ENCODE peak calls at places on chromosomes 5 and 9, in four cellular contexts. One of them, this sample, is unnamed. For H3K4me1 and H3K36me3, the result is how much of the 10 kb centered on the place peaks cover.

GRCh38 chr9:137575382-137575724 is 3.4 kb downstream of the DPH7 start:
- DNase-seq in neural progenitor cell: no peak
- DNase-seq in HCT116: no peak
- DNase-seq in cardiac muscle cell: no peak
- DNase-seq in this sample: no peak

GRCh38 chr9:127518091-127518856 is 67.0 kb downstream of the LRSAM1 start:
- DNase-seq in neural progenitor cell: no peak
- DNase-seq in cardiac muscle cell: no peak
- DNase-seq in HCT116: no peak
- DNase-seq in this sample: no peak

GRCh38 chr9:84756156-84756555 is 86.6 kb downstream of the NTRK2 start:
- DNase-seq in neural progenitor cell: no peak
- DNase-seq in cardiac muscle cell: no peak
- DNase-seq in HCT116: no peak
- DNase-seq in this sample: no peak

GRCh38 chr5:81631124-81631523 is 119.8 kb downstream of the SSBP2 start:
- DNase-seq in HCT116: no peak
- DNase-seq in cardiac muscle cell: no peak
- DNase-seq in neural progenitor cell: no peak
- DNase-seq in this sample: no peak

GRCh38 chr5:145471831-145472616 is 363.1 kb downstream of the PRELID2 start:
- DNase-seq in neural progenitor cell: peak
- DNase-seq in HCT116: no peak
- DNase-seq in cardiac muscle cell: peak
- DNase-seq in this sample: peak

GRCh38 chr5:172747471-172747870 is 23.5 kb downstream of the DUSP1 start:
- DNase-seq in neural progenitor cell: no peak
- DNase-seq in HCT116: no peak
- DNase-seq in cardiac muscle cell: no peak
- DNase-seq in this sample: no peak

GRCh38 chr9:80885894-80886293 is 803.5 kb downstream of the TLE1 start:
- DNase-seq in neural progenitor cell: peak
- DNase-seq in cardiac muscle cell: no peak
- DNase-seq in HCT116: no peak
- DNase-seq in this sample: peak

GRCh38 chr5:174571662-174572397 is 152.6 kb upstream of the MSX2 start:
- DNase-seq in HCT116: peak
- DNase-seq in cardiac muscle cell: peak
- DNase-seq in neural progenitor cell: peak
- DNase-seq in this sample: peak

GRCh38 chr9:8451146-8451545 is 651.6 kb upstream of the DMAC1 start:
- DNase-seq in cardiac muscle cell: no peak
- DNase-seq in neural progenitor cell: no peak
- DNase-seq in HCT116: no peak
- DNase-seq in this sample: no peak

GRCh38 chr5:147479949-147480348 is 29.9 kb downstream of the DPYSL3 start:
- DNase-seq in cardiac muscle cell: no peak
- DNase-seq in neural progenitor cell: peak
- DNase-seq in HCT116: no peak
- DNase-seq in this sample: no peak

GRCh38 chr5:2223303-2223702 is 340.6 kb upstream of the IRX4 start:
- DNase-seq in HCT116: no peak
- DNase-seq in cardiac muscle cell: no peak
- DNase-seq in neural progenitor cell: no peak
- DNase-seq in this sample: no peak

GRCh38 chr9:12719431-12719830 is 26.2 kb downstream of the TYRP1 start:
- DNase-seq in neural progenitor cell: peak
- DNase-seq in HCT116: peak
- DNase-seq in cardiac muscle cell: peak
- DNase-seq in this sample: no peak

GRCh38 chr9:136328011-136328621 is 777 bp downstream of the GPSM1 start:
- DNase-seq in neural progenitor cell: no peak
- DNase-seq in HCT116: no peak
- DNase-seq in cardiac muscle cell: peak
- DNase-seq in this sample: no peak

GRCh38 chr9:90905079-90905478 is 103.5 kb downstream of the SYK start:
- DNase-seq in cardiac muscle cell: no peak
- DNase-seq in neural progenitor cell: no peak
- DNase-seq in HCT116: no peak
- DNase-seq in this sample: peak

GRCh38 chr5:67059747-67060490 is 136.7 kb downstream of the CD180 start:
- DNase-seq in neural progenitor cell: no peak
- DNase-seq in cardiac muscle cell: no peak
- DNase-seq in HCT116: no peak
- DNase-seq in this sample: no peak

GRCh38 chr5:157324237-157324636 is 58.3 kb downstream of the CYFIP2 start:
- DNase-seq in cardiac muscle cell: no peak
- DNase-seq in neural progenitor cell: no peak
- DNase-seq in HCT116: no peak
- DNase-seq in this sample: peak

GRCh38 chr5:16740046-16740445 is 123.2 kb upstream of the RETREG1 start:
- DNase-seq in neural progenitor cell: peak
- DNase-seq in cardiac muscle cell: no peak
- DNase-seq in HCT116: no peak
- DNase-seq in this sample: peak

GRCh38 chr5:104754311-104754995 is 1191.9 kb upstream of the NUDT12 start:
- DNase-seq in cardiac muscle cell: no peak
- DNase-seq in HCT116: no peak
- DNase-seq in neural progenitor cell: no peak
- DNase-seq in this sample: no peak

GRCh38 chr5:169350016-169350415 is 49.1 kb upstream of the SLIT3 start:
- DNase-seq in cardiac muscle cell: no peak
- DNase-seq in neural progenitor cell: no peak
- DNase-seq in HCT116: no peak
- DNase-seq in this sample: no peak

GRCh38 chr9:22169243-22169642 is 160.1 kb upstream of the CDKN2B start:
- DNase-seq in cardiac muscle cell: no peak
- DNase-seq in HCT116: no peak
- DNase-seq in neural progenitor cell: no peak
- DNase-seq in this sample: no peak

GRCh38 chr5:160434022-160434531 is 12.4 kb downstream of the PTTG1 start:
- DNase-seq in HCT116: no peak
- DNase-seq in cardiac muscle cell: peak
- DNase-seq in neural progenitor cell: peak
- DNase-seq in this sample: peak

GRCh38 chr9:31597977-31598376 is 786.5 kb upstream of the ACO1 start:
- DNase-seq in neural progenitor cell: no peak
- DNase-seq in HCT116: peak
- DNase-seq in cardiac muscle cell: no peak
- DNase-seq in this sample: no peak

GRCh38 chr9:79352322-79352721 is 219.4 kb upstream of the TLE4 start:
- DNase-seq in neural progenitor cell: no peak
- DNase-seq in cardiac muscle cell: no peak
- DNase-seq in HCT116: no peak
- DNase-seq in this sample: no peak

GRCh38 chr5:96968074-96968473 is 32.2 kb downstream of the LNPEP start:
- DNase-seq in cardiac muscle cell: no peak
- DNase-seq in neural progenitor cell: no peak
- DNase-seq in HCT116: peak
- DNase-seq in this sample: no peak

DNA sequence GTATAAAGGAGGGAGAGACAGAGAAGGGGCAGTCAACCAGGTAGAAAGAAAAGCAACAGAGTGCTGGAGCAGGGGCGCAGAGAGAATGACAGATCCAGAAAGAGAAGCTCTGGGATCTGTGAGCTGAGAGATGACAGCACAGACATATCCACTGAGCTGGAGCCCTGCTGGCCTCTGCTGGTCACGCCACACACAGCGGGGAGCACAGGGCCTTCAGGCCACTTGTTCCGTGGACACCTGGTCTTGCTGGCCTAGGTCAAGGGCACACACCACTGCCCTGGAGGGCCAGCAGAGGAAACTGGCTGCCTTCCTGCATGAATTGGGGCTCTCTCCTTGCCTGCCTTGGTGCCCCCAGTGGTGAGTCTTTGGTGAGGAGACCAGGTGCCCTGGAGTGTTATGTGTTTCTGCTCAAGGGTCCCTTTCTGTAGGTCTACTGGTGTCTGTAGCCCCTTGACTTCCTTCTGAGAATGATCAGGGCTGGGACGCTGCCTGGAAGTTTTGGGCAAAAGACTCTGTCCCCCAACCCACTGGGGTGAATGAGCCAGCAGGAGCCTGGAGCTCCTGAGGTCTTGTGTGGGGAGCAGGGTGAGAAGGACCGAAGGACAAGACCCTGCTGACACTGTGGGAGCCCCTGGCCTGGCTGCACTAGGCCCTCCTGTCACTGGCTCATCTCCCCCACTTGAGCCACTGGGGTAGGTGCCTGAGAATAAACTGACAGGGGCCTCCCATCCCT is 59.2 kb upstream of the ADAMTS2 start:
- DNase-seq in neural progenitor cell: no peak
- DNase-seq in HCT116: no peak
- DNase-seq in cardiac muscle cell: peak
- DNase-seq in this sample: peak
- H3K4me3 ChIP-seq in neural progenitor cell: no peak
- H3K4me3 ChIP-seq in HCT116: no peak
- H3K4me3 ChIP-seq in cardiac muscle cell: no peak
- H3K4me3 ChIP-seq in this sample: no peak

DNA sequence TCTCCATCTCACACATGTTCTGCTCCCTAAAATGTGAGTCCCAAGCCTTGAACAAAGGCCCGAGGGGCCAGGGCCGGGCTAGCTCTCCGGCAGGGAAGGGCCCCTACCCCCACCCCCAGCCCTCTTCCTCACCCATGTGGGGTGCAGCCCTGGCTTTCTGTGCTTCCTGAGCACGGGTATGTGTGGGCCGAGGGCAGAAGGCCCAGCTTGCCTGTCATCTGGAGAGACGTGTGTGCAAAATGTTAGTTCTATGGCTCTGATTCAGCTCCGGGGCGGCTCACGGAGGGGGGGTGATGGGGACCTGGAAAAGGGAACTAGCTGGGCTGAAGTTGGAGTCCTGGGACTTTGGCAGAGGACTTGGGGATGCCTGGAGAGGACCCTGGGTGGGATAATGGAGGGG is 90.3 kb upstream of the ARAP3 start:
- DNase-seq in HCT116: no peak
- DNase-seq in neural progenitor cell: no peak
- DNase-seq in cardiac muscle cell: no peak
- DNase-seq in this sample: no peak
- H3K4me1 ChIP-seq in HCT116: under half
- H3K4me1 ChIP-seq in neural progenitor cell: under half
- H3K4me1 ChIP-seq in cardiac muscle cell: under half
- H3K4me1 ChIP-seq in this sample: under half

DNA sequence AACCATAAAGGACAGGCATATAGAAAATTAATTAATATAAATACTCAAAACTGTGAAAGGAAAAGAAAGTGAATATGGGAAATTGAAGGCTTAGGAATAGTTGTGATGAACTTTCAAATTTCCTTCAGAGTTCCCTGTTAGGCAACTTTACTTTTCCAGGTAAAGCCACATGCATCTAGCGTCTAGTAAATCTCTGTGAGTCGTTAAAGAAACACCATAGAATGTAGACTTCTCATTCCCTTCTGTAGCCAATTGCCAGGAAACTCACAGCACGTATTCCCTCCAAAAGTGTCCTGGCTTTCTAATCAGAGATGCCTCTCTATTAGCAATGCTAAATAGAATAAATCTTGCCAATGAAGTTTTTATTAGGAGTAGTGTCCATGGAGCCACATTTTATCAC is 438.7 kb downstream of the CSNK1G3 start:
- DNase-seq in cardiac muscle cell: no peak
- DNase-seq in HCT116: no peak
- DNase-seq in neural progenitor cell: no peak
- DNase-seq in this sample: no peak
- H3K36me3 ChIP-seq in cardiac muscle cell: under half
- H3K36me3 ChIP-seq in HCT116: under half
- H3K36me3 ChIP-seq in neural progenitor cell: under half
- H3K36me3 ChIP-seq in this sample: under half

GRCh38 chr5:103271570-103272289 is 13.2 kb downstream of the MACIR start:
- DNase-seq in cardiac muscle cell: no peak
- DNase-seq in neural progenitor cell: no peak
- DNase-seq in HCT116: no peak
- DNase-seq in this sample: no peak
- H3K4me3 ChIP-seq in cardiac muscle cell: no peak
- H3K4me3 ChIP-seq in neural progenitor cell: no peak
- H3K4me3 ChIP-seq in HCT116: no peak
- H3K4me3 ChIP-seq in this sample: no peak

GRCh38 chr9:134343637-134344036 is 17.4 kb downstream of the RXRA start:
- DNase-seq in HCT116: no peak
- DNase-seq in cardiac muscle cell: no peak
- DNase-seq in neural progenitor cell: no peak
- DNase-seq in this sample: no peak

GRCh38 chr9:134344068-134344820 is 18.0 kb downstream of the RXRA start:
- DNase-seq in HCT116: no peak
- DNase-seq in cardiac muscle cell: no peak
- DNase-seq in neural progenitor cell: no peak
- DNase-seq in this sample: peak

GRCh38 chr9:134341306-134341705 is 15.1 kb downstream of the RXRA start:
- DNase-seq in HCT116: no peak
- DNase-seq in neural progenitor cell: no peak
- DNase-seq in cardiac muscle cell: no peak
- DNase-seq in this sample: no peak

GRCh38 chr9:134341929-134342745 is 15.9 kb downstream of the RXRA start:
- DNase-seq in cardiac muscle cell: no peak
- DNase-seq in HCT116: no peak
- DNase-seq in neural progenitor cell: no peak
- DNase-seq in this sample: no peak

GRCh38 chr9:134342746-134343115 is 16.5 kb downstream of the RXRA start:
- DNase-seq in HCT116: no peak
- DNase-seq in neural progenitor cell: no peak
- DNase-seq in cardiac muscle cell: no peak
- DNase-seq in this sample: no peak
- H3K4me1 ChIP-seq in HCT116: under half
- H3K4me1 ChIP-seq in neural progenitor cell: under half
- H3K4me1 ChIP-seq in cardiac muscle cell: under half
- H3K4me1 ChIP-seq in this sample: under half

GRCh38 chr5:79982136-79982535 is 8.9 kb downstream of the MTX3 start:
- DNase-seq in cardiac muscle cell: no peak
- DNase-seq in neural progenitor cell: no peak
- DNase-seq in HCT116: no peak
- DNase-seq in this sample: no peak

GRCh38 chr5:79983618-79984017 is 7.4 kb downstream of the MTX3 start:
- DNase-seq in cardiac muscle cell: no peak
- DNase-seq in HCT116: no peak
- DNase-seq in neural progenitor cell: no peak
- DNase-seq in this sample: no peak

GRCh38 chr5:79986260-79986659 is 4.8 kb downstream of the MTX3 start:
- DNase-seq in HCT116: no peak
- DNase-seq in cardiac muscle cell: no peak
- DNase-seq in neural progenitor cell: no peak
- DNase-seq in this sample: no peak

GRCh38 chr5:79985288-79985687 is 5.8 kb downstream of the MTX3 start:
- DNase-seq in neural progenitor cell: no peak
- DNase-seq in HCT116: no peak
- DNase-seq in cardiac muscle cell: no peak
- DNase-seq in this sample: no peak

GRCh38 chr5:79984363-79984762 is 6.7 kb downstream of the MTX3 start:
- DNase-seq in HCT116: no peak
- DNase-seq in neural progenitor cell: no peak
- DNase-seq in cardiac muscle cell: no peak
- DNase-seq in this sample: no peak
- H3K36me3 ChIP-seq in HCT116: under half
- H3K36me3 ChIP-seq in neural progenitor cell: under half
- H3K36me3 ChIP-seq in cardiac muscle cell: under half
- H3K36me3 ChIP-seq in this sample: half or more

GRCh38 chr9:97794666-97795065 is 58.4 kb upstream of the FOXE1 start:
- DNase-seq in neural progenitor cell: no peak
- DNase-seq in HCT116: no peak
- DNase-seq in cardiac muscle cell: no peak
- DNase-seq in this sample: no peak
- H3K4me3 ChIP-seq in neural progenitor cell: no peak
- H3K4me3 ChIP-seq in HCT116: no peak
- H3K4me3 ChIP-seq in cardiac muscle cell: no peak
- H3K4me3 ChIP-seq in this sample: no peak